ENCODE peak calls at places on chromosomes 13 and 19, in ten cellular contexts. G is T-helper 17 cell; H is GM13976; D is AG09319; M is iris pigment epithelial cell; V is activated naive CD8-positive, alpha-beta T cell treated with anti-CD3 and anti-CD28 coated beads, Interleukin-2, amount 50 U/mL, for 24 hours; F is sciatic nerve; P is NCI-H1417; Y is midbrain; T is stimulated activated CD8-positive, alpha-beta memory T cell treated with anti-CD3 and anti-CD28 coated beads, Interleukin-4, amount 100 ng/mL, for 1 hour. W is an unnamed sample.

GRCh38 chr13:37443538-37443937 is 155.0 kb downstream of the POSTN start:
- DNase-seq in G (no peak), H (no peak), D (peak), M (peak), V (no peak), F (no peak), P (no peak), Y (no peak), T (no peak), W (no peak)

GRCh38 chr19:2149980-2150793 is 1.2 kb downstream of the AP3D1 start:
- DNase-seq in G (no peak), H (peak), D (no peak), M (no peak), V (no peak), F (no peak), P (no peak), Y (no peak), T (no peak), W (no peak)

GRCh38 chr13:37621811-37622361 is 23.3 kb upstream of the POSTN start:
- DNase-seq in G (no peak), H (no peak), D (peak), M (peak), V (no peak), F (no peak), P (no peak), Y (no peak), T (no peak), W (no peak)

GRCh38 chr19:35429698-35430097 is 18.4 kb upstream of the FFAR2 start:
- DNase-seq in G (no peak), H (no peak), D (no peak), M (no peak), V (no peak), F (no peak), P (no peak), Y (no peak), T (no peak), W (no peak)

GRCh38 chr19:558770-559439 is 13.5 kb upstream of the BSG start:
- DNase-seq in G (no peak), H (no peak), D (no peak), M (peak), V (no peak), F (no peak), P (no peak), Y (peak), T (no peak), W (no peak)

GRCh38 chr13:85536706-85537105 is 262.5 kb downstream of the SLITRK6 start:
- DNase-seq in G (no peak), H (no peak), D (no peak), M (peak), V (no peak), F (no peak), P (no peak), Y (no peak), T (no peak), W (no peak)

GRCh38 chr13:28327761-28328607 is 166.9 kb downstream of the FLT1 start:
- DNase-seq in G (no peak), H (no peak), D (no peak), M (peak), V (no peak), F (no peak), P (no peak), Y (no peak), T (no peak), W (no peak)

GRCh38 chr19:33302974-33303790 is 848 bp upstream of the CEBPA start:
- DNase-seq in G (no peak), H (peak), D (no peak), M (peak), V (peak), F (peak), P (peak), Y (no peak), T (no peak), W (peak)

GRCh38 chr19:6587093-6587820 is 3.7 kb downstream of the CD70 start:
- DNase-seq in G (no peak), H (peak), D (no peak), M (no peak), V (no peak), F (no peak), P (no peak), Y (no peak), T (no peak), W (peak)

GRCh38 chr13:95656386-95657015 is 12.0 kb upstream of the DZIP1 start:
- DNase-seq in G (no peak), H (no peak), D (no peak), M (peak), V (no peak), F (no peak), P (no peak), Y (no peak), T (no peak), W (no peak)

GRCh38 chr13:21149568-21149967 is 26.8 kb downstream of the SKA3 start:
- DNase-seq in G (no peak), H (peak), D (no peak), M (peak), V (no peak), F (no peak), P (no peak), Y (no peak), T (no peak), W (peak)

GRCh38 chr13:102038787-102039186 is 363.1 kb downstream of the FGF14 start:
- DNase-seq in G (no peak), H (no peak), D (no peak), M (no peak), V (no peak), F (no peak), P (no peak), Y (no peak), T (no peak), W (no peak)

GRCh38 chr13:100209857-100210580 is 121.1 kb downstream of the PCCA start:
- DNase-seq in G (no peak), H (no peak), D (peak), M (peak), V (no peak), F (no peak), P (no peak), Y (no peak), T (no peak), W (no peak)

GRCh38 chr19:47109541-47110375 is 3.8 kb downstream of the ZC3H4 start:
- DNase-seq in G (no peak), H (no peak), D (no peak), M (peak), V (peak), F (no peak), P (no peak), Y (peak), T (no peak), W (peak)

GRCh38 chr13:98445340-98446233 is 131.3 kb downstream of the STK24 start:
- DNase-seq in G (peak), H (peak), D (no peak), M (peak), V (peak), F (peak), P (peak), Y (peak), T (peak), W (peak)

GRCh38 chr19:20482721-20483120 is 82.9 kb downstream of the ZNF737 start:
- DNase-seq in G (no peak), H (no peak), D (no peak), M (no peak), V (no peak), F (no peak), P (no peak), Y (no peak), T (no peak), W (no peak)

GRCh38 chr13:59259416-59260000 is 904.2 kb downstream of the DIAPH3 start:
- DNase-seq in G (no peak), H (no peak), D (no peak), M (no peak), V (no peak), F (no peak), P (no peak), Y (no peak), T (no peak), W (no peak)

GRCh38 chr19:28596561-28597071 is 616.3 kb downstream of the UQCRFS1 start:
- DNase-seq in G (no peak), H (no peak), D (no peak), M (no peak), V (no peak), F (no peak), P (peak), Y (no peak), T (no peak), W (no peak)

GRCh38 chr19:10543420-10544241 is at the start of gene ATG4D:
- DNase-seq in G (peak), H (peak), D (no peak), M (peak), V (peak), F (peak), P (peak), Y (peak), T (no peak), W (peak)

W was measured in GM13977.